ENCODE peak calls at places on chromosomes 2 and 18, in four cellular contexts. H is GM12878, W is H1, E is HepG2. D is an unnamed sample.

GRCh38 chr2:212832211-212833195 is 293.9 kb upstream of the ERBB4 start:
- DNase-seq in H (no peak), W (no peak), E (no peak), D (no peak)

GRCh38 chr2:6744037-6744436 is 121.7 kb downstream of the CMPK2 start:
- DNase-seq in H (no peak), W (no peak), E (no peak), D (no peak)

GRCh38 chr18:5543854-5544389 is at the start of gene EPB41L3:
- DNase-seq in H (no peak), W (no peak), E (no peak), D (no peak)

GRCh38 chr2:161250864-161251436 is 57.3 kb upstream of the PSMD14 start:
- DNase-seq in H (no peak), W (no peak), E (peak; percentile 74), D (peak; percentile 72)

GRCh38 chr2:37201766-37202165 is 5.5 kb downstream of the CEBPZOS start:
- DNase-seq in H (no peak), W (no peak), E (no peak), D (no peak)

GRCh38 chr18:58962331-58962730 is 97.7 kb downstream of the ZNF532 start:
- DNase-seq in H (no peak), W (no peak), E (no peak), D (no peak)

GRCh38 chr18:5395860-5396448 is 100.4 kb upstream of the ZBTB14 start:
- DNase-seq in H (no peak), W (no peak), E (no peak), D (no peak)

GRCh38 chr2:32632089-32632488 is 4.2 kb downstream of the TTC27 start:
- DNase-seq in H (no peak), W (no peak), E (no peak), D (no peak)

GRCh38 chr2:112867701-112868631 is 31.4 kb upstream of the IL1B start:
- DNase-seq in H (no peak), W (no peak), E (no peak), D (no peak)

GRCh38 chr2:99442837-99443236 is 47.0 kb downstream of the REV1 start:
- DNase-seq in H (no peak), W (no peak), E (no peak), D (no peak)

GRCh38 chr2:120546077-120546864 is 189.4 kb upstream of the GLI2 start:
- DNase-seq in H (no peak), W (no peak), E (peak; percentile 97), D (no peak)

GRCh38 chr2:5537180-5537579 is 155.0 kb upstream of the SOX11 start:
- DNase-seq in H (no peak), W (no peak), E (no peak), D (no peak)

GRCh38 chr2:197159681-197160211 is 150.8 kb downstream of the ANKRD44 start:
- DNase-seq in H (no peak), W (no peak), E (peak; percentile 67), D (no peak)

GRCh38 chr2:230018153-230018552 is 50.6 kb downstream of the SLC16A14 start:
- DNase-seq in H (no peak), W (no peak), E (no peak), D (no peak)

GRCh38 chr18:59900222-59901128 is 679 bp downstream of the PMAIP1 start:
- DNase-seq in H (no peak), W (no peak), E (no peak), D (no peak)

GRCh38 chr18:36295880-36296301 is 1.6 kb upstream of the FHOD3 start:
- DNase-seq in H (no peak), W (no peak), E (no peak), D (no peak)

GRCh38 chr2:193011870-193012269 is 817.1 kb upstream of the TMEFF2 start:
- DNase-seq in H (no peak), W (no peak), E (no peak), D (no peak)

GRCh38 chr18:76376668-76377358 is 118.2 kb downstream of the ZNF516 start:
- DNase-seq in H (no peak), W (no peak), E (no peak), D (no peak)

DNA sequence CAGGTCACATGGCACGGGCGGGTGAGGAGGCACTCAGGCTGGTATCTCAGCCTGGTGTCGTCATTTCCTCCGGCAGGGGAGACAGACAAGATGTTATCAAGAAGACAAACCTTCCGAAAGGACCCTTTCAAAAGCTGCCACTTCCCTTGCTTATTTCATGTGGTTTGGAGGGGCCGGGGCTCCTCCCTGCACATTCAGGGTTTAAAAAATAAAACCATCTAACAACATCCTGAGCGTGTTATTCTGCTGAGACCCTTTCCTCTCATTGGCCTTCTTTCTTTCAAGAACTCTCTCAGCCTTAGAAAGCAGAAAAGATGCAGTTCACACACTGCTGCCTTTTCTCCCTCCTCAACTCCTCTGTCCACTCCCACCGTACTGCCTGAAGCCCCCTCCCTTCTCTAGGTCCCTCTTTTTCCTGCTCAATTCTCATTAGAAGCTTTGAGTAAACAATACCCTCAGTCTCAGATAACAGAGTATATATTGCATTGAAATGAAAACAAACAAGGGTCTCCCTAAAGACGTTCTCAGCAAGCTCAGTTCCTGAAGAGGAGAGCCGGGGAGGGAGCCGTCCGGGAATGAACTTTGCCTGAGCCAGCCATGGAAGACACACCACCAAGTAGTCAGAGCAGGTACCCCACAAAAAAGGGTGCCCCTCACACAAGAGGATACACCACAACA is 9.8 kb downstream of the SMAD7 start:
- DNase-seq in H (peak; percentile 62), W (no peak), E (no peak), D (no peak)
- H3K4me3 ChIP-seq in H (peak overlapping the region; percentile 35), W (no peak overlapping the region), E (no peak overlapping the region), D (no peak overlapping the region)

GRCh38 chr2:106068415-106068814 is 125.7 kb downstream of the UXS1 start:
- DNase-seq in H (no peak), W (no peak), E (no peak), D (no peak)
- TF ChIP-seq ZNF274 in H (no peak), W (no peak), E (no peak), D (no peak)

DNA sequence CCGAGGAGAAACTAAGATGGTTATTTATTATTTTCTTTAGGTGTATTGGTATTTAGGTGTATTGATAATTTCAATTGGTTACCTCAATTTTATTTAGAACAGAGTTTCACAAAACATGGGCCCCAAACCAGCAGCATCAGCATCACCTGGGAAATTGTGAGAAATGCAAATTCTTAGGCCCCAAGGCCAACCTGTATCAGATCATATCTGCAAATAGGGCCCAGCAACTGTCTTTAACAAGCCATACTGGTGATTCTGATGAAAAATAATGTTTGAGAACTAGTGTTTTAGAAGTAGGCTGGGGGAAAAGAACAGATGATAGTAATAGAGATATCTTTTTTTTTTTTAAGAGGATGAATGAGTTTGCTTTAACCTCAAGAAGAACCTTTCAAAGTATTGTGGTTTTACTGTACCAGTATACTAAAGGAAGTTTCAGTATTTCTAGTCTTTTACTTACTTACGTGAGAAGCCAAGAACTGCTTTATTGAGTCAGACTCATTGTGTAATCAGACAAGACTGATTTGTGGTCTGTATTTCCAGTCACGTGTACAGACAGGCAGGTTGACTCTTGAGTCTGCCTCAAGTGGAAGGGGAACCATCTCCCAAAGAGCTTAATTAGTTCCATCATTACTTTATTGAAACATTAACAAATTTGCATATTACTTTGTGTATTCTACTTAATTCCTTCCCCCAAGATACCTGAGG is 60.4 kb upstream of the GAREM1 start:
- DNase-seq in H (no peak), W (no peak), E (no peak), D (no peak)
- TF ChIP-seq SUZ12 in H (no peak), W (no peak), E (no peak), D (no peak)

GRCh38 chr2:136117909-136118818 is at the start of gene CXCR4:
- DNase-seq in H (no peak), W (peak; percentile 49), E (no peak), D (peak; percentile 85)
- H3K4me3 ChIP-seq in H (peak within 1 kb of the TSS; percentile 85), W (peak within 1 kb of the TSS; percentile 78), E (peak within 1 kb of the TSS; percentile 39), D (peak within 1 kb of the TSS; percentile 64)

GRCh38 chr2:72104821-72105588 is 42.7 kb downstream of the CYP26B1 start:
- DNase-seq in H (no peak), W (no peak), E (peak; percentile 15), D (no peak)

GRCh38 chr2:72098935-72099334 is 48.7 kb downstream of the CYP26B1 start:
- DNase-seq in H (no peak), W (no peak), E (no peak), D (no peak)

GRCh38 chr2:72103690-72104089 is 44.0 kb downstream of the CYP26B1 start:
- DNase-seq in H (no peak), W (no peak), E (no peak), D (no peak)

GRCh38 chr2:72106978-72107377 is 40.7 kb downstream of the CYP26B1 start:
- DNase-seq in H (no peak), W (no peak), E (no peak), D (no peak)

DNA sequence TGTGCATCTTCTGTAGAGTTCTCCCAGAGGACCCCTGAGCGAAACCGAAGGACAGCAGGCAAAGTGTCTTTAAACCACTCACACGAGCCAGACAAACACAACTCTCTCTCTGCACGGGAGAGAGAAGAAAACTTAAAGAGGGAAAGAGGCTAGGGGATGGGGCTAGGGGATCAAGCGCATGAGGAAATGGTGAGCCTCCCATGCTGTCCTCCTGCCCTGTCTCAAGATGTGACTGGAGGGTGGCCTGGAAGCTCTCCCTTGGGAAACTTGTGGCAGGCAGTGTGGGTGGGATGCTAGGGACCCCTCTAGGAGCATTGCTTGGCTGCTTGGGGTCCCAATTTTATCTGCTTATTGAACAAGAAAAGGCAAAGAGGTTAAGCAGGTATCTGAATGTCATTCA is 44.5 kb downstream of the CYP26B1 start:
- DNase-seq in H (no peak), W (no peak), E (no peak), D (no peak)
- TF ChIP-seq ZNF274 in H (no peak), W (no peak), E (no peak), D (no peak)